ENCODE peak calls at places on chromosomes 13 and 19, in four cellular contexts. One of them, this sample, is unnamed.

GRCh38 chr19:8146877-8147575 is 2.4 kb downstream of the FBN3 start:
- DNase-seq in heart left ventricle: no peak
- DNase-seq in HCT116: no peak
- DNase-seq in IMR-90: no peak
- DNase-seq in this sample: no peak

GRCh38 chr13:110818747-110819146 is 96.1 kb downstream of the ANKRD10 start:
- DNase-seq in HCT116: no peak
- DNase-seq in IMR-90: no peak
- DNase-seq in heart left ventricle: no peak
- DNase-seq in this sample: no peak

GRCh38 chr13:91017669-91018053 is 329.8 kb upstream of the MIR17HG start:
- DNase-seq in HCT116: peak; percentile 31
- DNase-seq in heart left ventricle: no peak
- DNase-seq in IMR-90: no peak
- DNase-seq in this sample: no peak

GRCh38 chr19:29918891-29919290 is 23.1 kb upstream of the URI1 start:
- DNase-seq in IMR-90: no peak
- DNase-seq in heart left ventricle: no peak
- DNase-seq in HCT116: no peak
- DNase-seq in this sample: no peak

GRCh38 chr13:101706651-101707050 is 254.2 kb downstream of the ITGBL1 start:
- DNase-seq in HCT116: no peak
- DNase-seq in IMR-90: peak; percentile 94
- DNase-seq in heart left ventricle: peak; percentile 52
- DNase-seq in this sample: peak; percentile 71

GRCh38 chr13:42007844-42008243 is 40.6 kb upstream of the DGKH start:
- DNase-seq in heart left ventricle: no peak
- DNase-seq in IMR-90: peak; percentile 79
- DNase-seq in HCT116: no peak
- DNase-seq in this sample: no peak

GRCh38 chr13:112545866-112546265 is 42.1 kb downstream of the TUBGCP3 start:
- DNase-seq in IMR-90: peak; percentile 92
- DNase-seq in HCT116: no peak
- DNase-seq in heart left ventricle: no peak
- DNase-seq in this sample: peak; percentile 60

GRCh38 chr19:55369651-55370304 is 485 bp downstream of the IL11 start:
- DNase-seq in HCT116: no peak
- DNase-seq in heart left ventricle: peak; percentile 52
- DNase-seq in IMR-90: peak; percentile 76
- DNase-seq in this sample: peak; percentile 99

DNA sequence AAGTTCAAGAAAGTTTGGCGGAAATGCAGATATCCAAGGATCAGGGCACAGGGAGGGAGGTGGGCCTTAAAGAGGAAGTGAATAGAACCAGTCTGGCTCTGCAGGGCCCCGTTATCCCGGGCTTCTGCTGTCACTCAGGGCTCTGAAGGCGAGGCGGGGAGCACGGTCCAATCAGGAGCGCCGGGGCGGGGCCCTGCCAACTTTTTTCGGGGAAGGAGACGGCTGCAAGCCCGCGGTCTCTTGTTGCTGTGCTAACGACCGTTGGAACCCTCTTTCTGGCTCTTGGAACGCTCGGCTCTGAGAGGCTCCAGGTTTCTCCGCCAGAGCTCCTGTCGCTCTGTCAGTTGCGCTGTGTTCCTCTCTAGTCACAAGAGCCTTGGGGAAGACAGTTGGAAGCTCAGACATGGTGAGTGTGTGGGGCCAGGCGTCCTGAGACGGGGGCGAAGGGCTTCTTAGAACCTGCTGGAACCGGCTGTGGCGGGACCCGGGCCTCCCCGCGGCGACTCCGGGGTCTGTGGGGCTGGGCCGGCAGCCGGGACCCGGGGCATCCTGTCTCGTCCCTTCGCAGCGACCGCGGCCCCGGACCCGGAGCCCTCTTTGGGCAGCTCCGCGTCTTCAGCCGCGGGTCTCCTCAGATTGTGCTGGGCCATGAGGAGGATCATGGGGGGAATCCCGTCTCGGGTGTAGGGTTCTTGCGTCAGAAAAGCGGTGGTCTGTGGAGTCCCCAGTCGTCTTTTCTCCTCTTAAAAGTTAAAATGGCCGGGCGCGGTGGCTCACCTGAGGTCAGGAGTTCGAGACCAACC is 27.7 kb downstream of the ZNF844 start:
- DNase-seq in HCT116: no peak
- DNase-seq in IMR-90: peak; percentile 86
- DNase-seq in heart left ventricle: peak; percentile 94
- DNase-seq in this sample: peak; percentile 90
- TF ChIP-seq POLR2A in HCT116: no peak
- TF ChIP-seq POLR2A in IMR-90: no peak
- TF ChIP-seq POLR2A in heart left ventricle: no peak
- TF ChIP-seq POLR2A in this sample: peak; percentile 52

DNA sequence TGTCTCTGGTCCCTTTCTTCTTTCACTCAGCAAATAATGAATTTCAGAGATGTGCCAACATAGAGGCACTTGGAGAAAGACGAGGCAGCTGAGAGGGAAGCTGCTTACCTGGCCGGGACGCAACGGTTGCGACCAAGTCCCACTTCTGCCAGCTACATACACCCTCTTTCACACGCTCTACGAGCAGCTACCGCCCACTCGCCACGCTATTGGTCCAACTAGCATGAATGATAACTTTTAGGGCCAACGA is 773 bp upstream of the CNOT3 start:
- DNase-seq in IMR-90: no peak
- DNase-seq in heart left ventricle: no peak
- DNase-seq in HCT116: no peak
- DNase-seq in this sample: no peak
- TF ChIP-seq POLR2A in IMR-90: no peak
- TF ChIP-seq POLR2A in heart left ventricle: no peak
- TF ChIP-seq POLR2A in HCT116: peak; percentile 87
- TF ChIP-seq POLR2A in this sample: peak; percentile 90

DNA sequence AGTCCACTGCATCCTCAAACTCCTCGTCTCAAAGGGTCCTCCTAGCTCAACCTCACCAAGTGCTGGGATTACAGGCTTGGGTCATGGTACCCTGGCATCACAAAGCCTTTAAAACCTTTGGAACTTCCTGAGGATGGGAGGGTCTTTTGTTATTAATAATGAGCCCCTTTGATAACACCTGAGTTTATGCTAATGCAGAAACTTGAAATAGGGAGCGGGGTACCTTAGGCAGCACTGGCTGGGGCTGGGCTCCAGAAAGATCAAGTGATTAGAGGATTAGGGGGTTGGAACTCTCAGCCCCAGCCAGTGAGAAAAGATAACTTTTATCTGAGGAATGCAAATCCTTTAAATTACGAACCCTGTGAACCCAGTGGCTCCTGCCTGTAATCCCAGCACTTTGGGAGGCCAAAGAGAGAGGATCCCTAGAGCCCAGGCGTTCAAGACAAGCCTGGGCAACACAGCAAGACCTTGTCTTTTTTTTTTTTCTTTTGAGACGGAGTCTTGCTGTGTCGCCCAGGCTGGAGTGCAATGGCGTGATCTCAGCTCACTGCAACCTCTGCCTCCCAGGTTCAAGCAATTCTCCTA is 9.3 kb upstream of the PSPC1 start:
- DNase-seq in IMR-90: no peak
- DNase-seq in HCT116: no peak
- DNase-seq in heart left ventricle: no peak
- DNase-seq in this sample: no peak
- TF ChIP-seq POLR2A in IMR-90: no peak
- TF ChIP-seq POLR2A in HCT116: no peak
- TF ChIP-seq POLR2A in heart left ventricle: no peak
- TF ChIP-seq POLR2A in this sample: no peak

GRCh38 chr19:2053601-2054389 is 2.8 kb upstream of the MKNK2 start:
- DNase-seq in heart left ventricle: peak; percentile 86
- DNase-seq in IMR-90: peak; percentile 23
- DNase-seq in HCT116: no peak
- DNase-seq in this sample: no peak

GRCh38 chr19:2056810-2057192 is 5.8 kb upstream of the MKNK2 start:
- DNase-seq in heart left ventricle: no peak
- DNase-seq in IMR-90: no peak
- DNase-seq in HCT116: no peak
- DNase-seq in this sample: no peak

GRCh38 chr19:2057484-2058469 is 6.7 kb upstream of the MKNK2 start:
- DNase-seq in IMR-90: no peak
- DNase-seq in HCT116: no peak
- DNase-seq in heart left ventricle: no peak
- DNase-seq in this sample: no peak

GRCh38 chr19:2054763-2055162 is 3.7 kb upstream of the MKNK2 start:
- DNase-seq in HCT116: no peak
- DNase-seq in IMR-90: no peak
- DNase-seq in heart left ventricle: no peak
- DNase-seq in this sample: no peak

GRCh38 chr19:2055871-2056809 is 5.1 kb upstream of the MKNK2 start:
- DNase-seq in HCT116: peak; percentile 53
- DNase-seq in IMR-90: peak; percentile 64
- DNase-seq in heart left ventricle: peak; percentile 78
- DNase-seq in this sample: no peak
- TF ChIP-seq POLR2A in HCT116: peak; percentile 23
- TF ChIP-seq POLR2A in IMR-90: no peak
- TF ChIP-seq POLR2A in heart left ventricle: no peak
- TF ChIP-seq POLR2A in this sample: peak; percentile 43

GRCh38 chr19:38638461-38638860 is 9.0 kb upstream of the ACTN4 start:
- DNase-seq in HCT116: no peak
- DNase-seq in heart left ventricle: no peak
- DNase-seq in IMR-90: no peak
- DNase-seq in this sample: no peak
- TF ChIP-seq POLR2A in HCT116: no peak
- TF ChIP-seq POLR2A in heart left ventricle: no peak
- TF ChIP-seq POLR2A in IMR-90: no peak
- TF ChIP-seq POLR2A in this sample: no peak

GRCh38 chr13:27372896-27373295 is 51.5 kb upstream of the GTF3A start:
- DNase-seq in IMR-90: peak; percentile 16
- DNase-seq in HCT116: no peak
- DNase-seq in heart left ventricle: no peak
- DNase-seq in this sample: no peak
- TF ChIP-seq POLR2A in IMR-90: no peak
- TF ChIP-seq POLR2A in HCT116: no peak
- TF ChIP-seq POLR2A in heart left ventricle: no peak
- TF ChIP-seq POLR2A in this sample: no peak

GRCh38 chr19:18433039-18433691 is 4.8 kb downstream of the ISYNA1 start:
- DNase-seq in HCT116: no peak
- DNase-seq in IMR-90: no peak
- DNase-seq in heart left ventricle: no peak
- DNase-seq in this sample: no peak
- TF ChIP-seq POLR2A in HCT116: no peak
- TF ChIP-seq POLR2A in IMR-90: no peak
- TF ChIP-seq POLR2A in heart left ventricle: no peak
- TF ChIP-seq POLR2A in this sample: no peak

This sample was measured in H54.